ENCODE peak calls at places on chromosomes 3 and 15, in four cellular contexts. One of them, this sample, is unnamed. For H3K36me3, the result is how much of the 10 kb centered on the place peaks cover.

GRCh38 chr3:149736180-149737100 is 15.8 kb downstream of the COMMD2 start:
- DNase-seq in SK-N-SH: no peak
- DNase-seq in left ventricle myocardium inferior: no peak
- DNase-seq in heart right ventricle: no peak
- DNase-seq in this sample: no peak

GRCh38 chr3:119235151-119235550 is 5.5 kb downstream of the B4GALT4 start:
- DNase-seq in SK-N-SH: no peak
- DNase-seq in left ventricle myocardium inferior: no peak
- DNase-seq in heart right ventricle: no peak
- DNase-seq in this sample: no peak

GRCh38 chr3:126035362-126036050 is 48.4 kb downstream of the SLC41A3 start:
- DNase-seq in SK-N-SH: no peak
- DNase-seq in left ventricle myocardium inferior: no peak
- DNase-seq in heart right ventricle: no peak
- DNase-seq in this sample: no peak

GRCh38 chr3:124131158-124132115 is 139.5 kb upstream of the ROPN1 start:
- DNase-seq in SK-N-SH: no peak
- DNase-seq in left ventricle myocardium inferior: no peak
- DNase-seq in heart right ventricle: no peak
- DNase-seq in this sample: no peak

GRCh38 chr3:61561374-61562041 is at the start of gene PTPRG:
- DNase-seq in SK-N-SH: peak
- DNase-seq in left ventricle myocardium inferior: peak
- DNase-seq in heart right ventricle: peak
- DNase-seq in this sample: peak

GRCh38 chr3:154304936-154305335 is 19.4 kb downstream of the DHX36 start:
- DNase-seq in SK-N-SH: no peak
- DNase-seq in left ventricle myocardium inferior: no peak
- DNase-seq in heart right ventricle: no peak
- DNase-seq in this sample: no peak

GRCh38 chr3:16338124-16338523 is 73.1 kb downstream of the OXNAD1 start:
- DNase-seq in SK-N-SH: no peak
- DNase-seq in left ventricle myocardium inferior: no peak
- DNase-seq in heart right ventricle: no peak
- DNase-seq in this sample: no peak

GRCh38 chr3:139378587-139378986 is 10.9 kb downstream of the COPB2 start:
- DNase-seq in SK-N-SH: peak
- DNase-seq in left ventricle myocardium inferior: no peak
- DNase-seq in heart right ventricle: no peak
- DNase-seq in this sample: no peak

GRCh38 chr15:81117136-81117535 is 16.9 kb upstream of the CFAP161 start:
- DNase-seq in SK-N-SH: no peak
- DNase-seq in left ventricle myocardium inferior: no peak
- DNase-seq in heart right ventricle: no peak
- DNase-seq in this sample: no peak

GRCh38 chr15:101124731-101125558 is 126.9 kb downstream of the CHSY1 start:
- DNase-seq in SK-N-SH: no peak
- DNase-seq in left ventricle myocardium inferior: no peak
- DNase-seq in heart right ventricle: no peak
- DNase-seq in this sample: no peak

GRCh38 chr3:85838921-85839320 is 880.1 kb downstream of the CADM2 start:
- DNase-seq in SK-N-SH: no peak
- DNase-seq in left ventricle myocardium inferior: no peak
- DNase-seq in heart right ventricle: no peak
- DNase-seq in this sample: no peak

GRCh38 chr15:99980791-99981190 is 247.6 kb upstream of the LYSMD4 start:
- DNase-seq in SK-N-SH: no peak
- DNase-seq in left ventricle myocardium inferior: no peak
- DNase-seq in heart right ventricle: no peak
- DNase-seq in this sample: no peak

GRCh38 chr15:81820236-81820635 is 225.6 kb downstream of the MEX3B start:
- DNase-seq in SK-N-SH: no peak
- DNase-seq in left ventricle myocardium inferior: no peak
- DNase-seq in heart right ventricle: no peak
- DNase-seq in this sample: no peak

GRCh38 chr15:80404057-80404718 is at the start of gene ARNT2:
- DNase-seq in SK-N-SH: peak
- DNase-seq in left ventricle myocardium inferior: peak
- DNase-seq in heart right ventricle: peak
- DNase-seq in this sample: peak

GRCh38 chr3:171972965-171973364 is 66.4 kb upstream of the FNDC3B start:
- DNase-seq in SK-N-SH: no peak
- DNase-seq in left ventricle myocardium inferior: peak
- DNase-seq in heart right ventricle: peak
- DNase-seq in this sample: peak

GRCh38 chr15:98025237-98025636 is 64.7 kb downstream of the ARRDC4 start:
- DNase-seq in SK-N-SH: no peak
- DNase-seq in left ventricle myocardium inferior: no peak
- DNase-seq in heart right ventricle: no peak
- DNase-seq in this sample: no peak

GRCh38 chr3:79018671-79019136 is 749.1 kb downstream of the ROBO1 start:
- DNase-seq in SK-N-SH: peak
- DNase-seq in left ventricle myocardium inferior: peak
- DNase-seq in heart right ventricle: peak
- DNase-seq in this sample: peak

GRCh38 chr3:11989383-11990050 is 14.7 kb upstream of the SYN2 start:
- DNase-seq in SK-N-SH: no peak
- DNase-seq in left ventricle myocardium inferior: no peak
- DNase-seq in heart right ventricle: no peak
- DNase-seq in this sample: no peak

GRCh38 chr3:55569033-55569518 is 82.0 kb upstream of the WNT5A start:
- DNase-seq in SK-N-SH: no peak
- DNase-seq in left ventricle myocardium inferior: no peak
- DNase-seq in heart right ventricle: no peak
- DNase-seq in this sample: no peak

GRCh38 chr15:78944202-78944625 is 632 bp downstream of the CTSH start:
- DNase-seq in SK-N-SH: no peak
- DNase-seq in left ventricle myocardium inferior: no peak
- DNase-seq in heart right ventricle: no peak
- DNase-seq in this sample: no peak

GRCh38 chr15:38535451-38536200 is 29.0 kb downstream of the RASGRP1 start:
- DNase-seq in SK-N-SH: no peak
- DNase-seq in left ventricle myocardium inferior: no peak
- DNase-seq in heart right ventricle: no peak
- DNase-seq in this sample: no peak

DNA sequence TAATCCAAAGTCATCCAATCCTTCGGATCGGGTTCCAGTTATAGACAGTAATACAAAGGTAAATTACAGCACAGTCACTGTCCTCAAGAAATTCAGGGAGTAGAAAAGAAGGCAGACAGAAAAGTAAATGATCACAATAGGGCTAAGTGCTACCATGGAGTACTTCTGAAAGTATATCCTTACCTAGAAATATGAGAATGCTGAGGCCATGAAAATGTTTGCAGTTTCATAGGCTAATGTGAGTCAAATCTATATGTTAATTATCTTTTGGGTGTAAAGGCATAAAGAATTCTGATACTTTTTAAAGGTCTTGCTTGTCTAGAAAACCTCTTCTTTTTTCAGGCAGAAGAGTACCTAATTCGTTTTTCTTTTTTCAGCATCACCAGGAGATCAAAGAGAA is 29.8 kb downstream of the PBRM1 start:
- DNase-seq in SK-N-SH: no peak
- DNase-seq in left ventricle myocardium inferior: no peak
- DNase-seq in heart right ventricle: no peak
- DNase-seq in this sample: no peak
- H3K36me3 ChIP-seq in SK-N-SH: half or more
- H3K36me3 ChIP-seq in left ventricle myocardium inferior: half or more
- H3K36me3 ChIP-seq in heart right ventricle: half or more
- H3K36me3 ChIP-seq in this sample: under half

GRCh38 chr3:101685050-101685400 is 1.5 kb downstream of the RPL24 start:
- DNase-seq in SK-N-SH: no peak
- DNase-seq in left ventricle myocardium inferior: no peak
- DNase-seq in heart right ventricle: no peak
- DNase-seq in this sample: no peak
- H3K4me3 ChIP-seq in SK-N-SH: peak
- H3K4me3 ChIP-seq in left ventricle myocardium inferior: peak
- H3K4me3 ChIP-seq in heart right ventricle: peak
- H3K4me3 ChIP-seq in this sample: peak

GRCh38 chr3:14154895-14155432 is 23.4 kb downstream of the XPC start:
- DNase-seq in SK-N-SH: no peak
- DNase-seq in left ventricle myocardium inferior: no peak
- DNase-seq in heart right ventricle: no peak
- DNase-seq in this sample: no peak
- H3K36me3 ChIP-seq in SK-N-SH: half or more
- H3K36me3 ChIP-seq in left ventricle myocardium inferior: half or more
- H3K36me3 ChIP-seq in heart right ventricle: under half
- H3K36me3 ChIP-seq in this sample: under half

DNA sequence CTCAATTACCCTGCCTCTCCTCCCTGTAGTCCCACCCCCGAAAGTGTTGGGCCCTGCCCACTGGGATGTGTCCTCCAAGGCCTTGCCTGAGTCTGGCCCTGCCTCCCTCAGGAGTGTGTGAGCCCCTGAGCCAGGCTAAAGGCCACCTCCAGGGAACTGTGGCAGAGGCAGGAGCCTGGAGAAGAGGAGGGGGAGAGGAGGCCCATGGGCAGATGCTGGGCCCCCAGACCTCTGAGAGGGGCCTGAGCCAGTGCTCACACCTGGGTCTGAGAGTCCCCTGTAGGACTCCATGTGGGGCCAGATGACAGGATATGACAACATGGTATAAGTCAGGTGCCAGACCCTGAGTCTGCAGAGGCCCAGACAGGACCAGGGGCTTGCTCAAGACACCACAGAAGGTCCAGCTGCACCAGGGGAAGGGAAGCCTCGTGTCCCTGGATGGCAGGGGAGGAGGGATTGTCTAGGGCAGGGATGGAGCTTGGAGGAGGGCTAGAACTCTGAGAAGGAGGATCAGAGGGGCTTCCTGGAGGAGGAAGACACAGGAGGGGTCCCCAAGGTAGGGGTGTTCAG is 217.9 kb downstream of the TBC1D2B start:
- DNase-seq in SK-N-SH: no peak
- DNase-seq in left ventricle myocardium inferior: no peak
- DNase-seq in heart right ventricle: no peak
- DNase-seq in this sample: no peak
- H3K4me3 ChIP-seq in SK-N-SH: no peak
- H3K4me3 ChIP-seq in left ventricle myocardium inferior: no peak
- H3K4me3 ChIP-seq in heart right ventricle: no peak
- H3K4me3 ChIP-seq in this sample: no peak

GRCh38 chr3:52625041-52625440 is 60.7 kb downstream of the PBRM1 start:
- DNase-seq in SK-N-SH: no peak
- DNase-seq in left ventricle myocardium inferior: no peak
- DNase-seq in heart right ventricle: no peak
- DNase-seq in this sample: no peak

GRCh38 chr3:52620580-52620979 is 65.1 kb downstream of the PBRM1 start:
- DNase-seq in SK-N-SH: no peak
- DNase-seq in left ventricle myocardium inferior: no peak
- DNase-seq in heart right ventricle: no peak
- DNase-seq in this sample: no peak

DNA sequence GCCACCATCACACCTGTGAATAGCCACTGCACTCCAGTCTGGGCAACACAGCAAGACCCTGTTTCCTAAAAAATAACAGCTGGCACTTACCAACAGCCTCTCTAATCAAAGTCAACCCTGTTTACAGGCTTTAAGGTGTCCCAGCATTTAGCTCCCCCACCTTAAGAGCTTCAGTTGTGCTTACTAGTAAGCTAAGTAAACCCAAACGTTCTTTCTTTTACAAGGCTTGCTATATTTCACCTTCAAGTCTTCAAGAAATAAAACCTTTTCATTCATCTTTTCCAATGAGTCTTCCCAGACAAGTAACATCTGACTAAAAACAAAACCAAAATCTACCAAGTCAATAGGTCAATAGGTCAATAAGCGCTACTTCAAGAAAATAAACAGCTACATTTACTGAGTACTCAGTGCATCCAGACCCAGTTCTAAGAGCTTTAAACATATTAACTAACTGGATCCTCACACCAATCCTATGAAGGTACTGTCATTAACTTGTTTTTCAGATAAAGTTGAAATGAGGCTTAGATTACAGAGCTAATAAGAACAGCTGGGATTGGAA is 62.4 kb downstream of the PBRM1 start:
- DNase-seq in SK-N-SH: no peak
- DNase-seq in left ventricle myocardium inferior: no peak
- DNase-seq in heart right ventricle: no peak
- DNase-seq in this sample: no peak
- H3K36me3 ChIP-seq in SK-N-SH: half or more
- H3K36me3 ChIP-seq in left ventricle myocardium inferior: half or more
- H3K36me3 ChIP-seq in heart right ventricle: under half
- H3K36me3 ChIP-seq in this sample: under half

DNA sequence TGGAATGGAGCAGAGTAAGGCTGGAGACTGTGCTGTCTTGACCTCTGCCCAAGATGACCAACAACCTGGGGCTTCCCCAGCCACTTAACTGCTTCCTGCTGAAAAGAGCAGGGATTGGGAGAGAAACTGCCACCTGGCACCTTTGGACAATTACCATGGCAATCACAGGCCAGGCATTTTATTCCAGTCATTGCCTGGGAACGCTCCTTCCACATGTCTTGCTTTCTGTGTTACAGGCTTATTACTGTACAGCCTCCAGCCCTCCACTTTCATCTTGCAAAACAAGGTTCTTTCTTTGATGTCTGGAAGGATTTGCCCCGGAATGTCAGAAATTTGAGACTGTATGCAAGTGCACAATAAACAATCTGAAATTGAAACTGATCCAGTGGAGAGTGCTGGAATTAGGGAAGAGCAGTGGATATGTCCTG is 2.8 kb downstream of the PPP1R14D start:
- DNase-seq in SK-N-SH: no peak
- DNase-seq in left ventricle myocardium inferior: no peak
- DNase-seq in heart right ventricle: no peak
- DNase-seq in this sample: no peak
- H3K4me3 ChIP-seq in SK-N-SH: no peak
- H3K4me3 ChIP-seq in left ventricle myocardium inferior: no peak
- H3K4me3 ChIP-seq in heart right ventricle: no peak
- H3K4me3 ChIP-seq in this sample: no peak

DNA sequence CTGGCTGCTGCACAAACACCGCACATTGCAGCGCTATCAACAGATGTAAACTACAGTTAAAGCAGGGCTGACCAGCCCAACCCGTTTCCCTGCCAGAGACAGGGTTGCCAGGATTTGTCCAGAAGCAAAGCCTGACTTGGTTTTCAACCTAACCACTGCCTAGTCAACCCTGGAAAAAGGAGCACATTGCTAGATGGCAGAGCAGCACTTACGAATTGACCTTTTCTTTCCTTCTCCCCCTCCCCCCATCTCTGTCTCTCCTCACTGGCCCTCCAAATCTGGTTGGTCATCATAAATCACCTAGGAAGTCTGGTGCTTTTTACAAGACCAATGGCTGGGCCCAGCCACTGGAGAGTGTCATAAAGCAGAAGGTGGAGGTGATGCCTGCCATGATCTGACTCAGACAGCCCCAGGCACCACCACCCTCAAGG is 51.3 kb downstream of the ABCC5 start:
- DNase-seq in SK-N-SH: no peak
- DNase-seq in left ventricle myocardium inferior: no peak
- DNase-seq in heart right ventricle: no peak
- DNase-seq in this sample: no peak
- H3K36me3 ChIP-seq in SK-N-SH: under half
- H3K36me3 ChIP-seq in left ventricle myocardium inferior: half or more
- H3K36me3 ChIP-seq in heart right ventricle: under half
- H3K36me3 ChIP-seq in this sample: under half

DNA sequence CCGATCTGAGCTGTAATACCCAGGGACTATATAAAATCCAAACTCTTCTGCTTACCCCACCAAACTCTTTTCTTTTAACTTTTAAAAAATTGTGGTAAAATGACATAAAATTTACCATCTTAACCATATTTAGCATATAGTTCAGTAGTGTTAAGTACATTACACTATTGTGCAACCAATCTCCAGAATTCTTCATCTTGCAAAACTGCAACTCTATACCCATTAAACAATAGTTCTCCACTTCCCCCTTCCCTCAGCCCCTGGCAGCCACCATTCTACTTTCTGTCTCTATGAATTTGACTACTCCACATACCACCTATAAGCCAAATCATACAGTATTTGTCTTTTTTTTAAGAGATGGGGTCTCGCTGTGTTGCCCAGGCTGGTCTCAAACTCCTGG is 38.7 kb downstream of the SENP8 start:
- DNase-seq in SK-N-SH: no peak
- DNase-seq in left ventricle myocardium inferior: no peak
- DNase-seq in heart right ventricle: no peak
- DNase-seq in this sample: no peak
- H3K4me3 ChIP-seq in SK-N-SH: no peak
- H3K4me3 ChIP-seq in left ventricle myocardium inferior: no peak
- H3K4me3 ChIP-seq in heart right ventricle: no peak
- H3K4me3 ChIP-seq in this sample: no peak

This sample was measured in ovary.